ENCODE peak calls at places on chromosomes 13 and 19, in four cellular contexts. X is K562, I is Peyer's patch, R is stomach. A is an unnamed sample.
A peak's percentile ranks its signal among the peaks of the same experiment; 100 is the strongest.

GRCh38 chr19:13892885-13893284 is 13.0 kb downstream of the BRME1 start:
- DNase-seq in X (no peak), I (no peak), R (no peak), A (no peak)

GRCh38 chr13:87671824-87672603 is 843 bp downstream of the SLITRK5 start:
- DNase-seq in X (no peak), I (peak; percentile 39), R (no peak), A (no peak)

GRCh38 chr19:17098326-17098725 is 22.7 kb downstream of the MYO9B start:
- DNase-seq in X (no peak), I (no peak), R (no peak), A (no peak)

GRCh38 chr13:42279986-42280385 is 8.0 kb downstream of the AKAP11 start:
- DNase-seq in X (no peak), I (no peak), R (no peak), A (no peak)

GRCh38 chr13:80655778-80656518 is 315.0 kb upstream of the SPRY2 start:
- DNase-seq in X (no peak), I (no peak), R (no peak), A (no peak)

GRCh38 chr13:99442273-99442895 is 58.9 kb upstream of the TM9SF2 start:
- DNase-seq in X (peak; percentile 32), I (peak; percentile 84), R (peak; percentile 52), A (no peak)

GRCh38 chr19:10918359-10918758 is 10.1 kb downstream of the YIPF2 start:
- DNase-seq in X (no peak), I (no peak), R (no peak), A (no peak)

GRCh38 chr19:39416152-39416551 is 3.7 kb downstream of the PLEKHG2 start:
- DNase-seq in X (no peak), I (no peak), R (no peak), A (peak; percentile 45)

GRCh38 chr13:36795463-36795862 is 23.6 kb upstream of the RFXAP start:
- DNase-seq in X (no peak), I (no peak), R (no peak), A (no peak)

GRCh38 chr13:111654531-111654930 is 334.1 kb downstream of the TEX29 start:
- DNase-seq in X (no peak), I (no peak), R (no peak), A (no peak)

GRCh38 chr13:44870456-44870929 is 118.8 kb downstream of the NUFIP1 start:
- DNase-seq in X (no peak), I (peak; percentile 73), R (peak; percentile 95), A (no peak)

GRCh38 chr19:38647966-38648788 is 728 bp downstream of the ACTN4 start:
- DNase-seq in X (no peak), I (no peak), R (no peak), A (no peak)

GRCh38 chr13:94329754-94330551 is 149.5 kb downstream of the DCT start:
- DNase-seq in X (no peak), I (no peak), R (no peak), A (no peak)

GRCh38 chr13:90447735-90448103 is 899.8 kb upstream of the MIR17HG start:
- DNase-seq in X (no peak), I (no peak), R (no peak), A (no peak)

GRCh38 chr19:3094638-3095374 is 644 bp downstream of the GNA11 start:
- DNase-seq in X (no peak), I (no peak), R (no peak), A (peak; percentile 54)

GRCh38 chr13:114268344-114269280 is 12.8 kb upstream of the UPF3A start:
- DNase-seq in X (no peak), I (no peak), R (no peak), A (no peak)

GRCh38 chr13:73146705-73147104 is 87.9 kb downstream of the KLF5 start:
- DNase-seq in X (no peak), I (no peak), R (no peak), A (no peak)

GRCh38 chr13:20465218-20465879 is 60.3 kb downstream of the CRYL1 start:
- DNase-seq in X (no peak), I (no peak), R (no peak), A (no peak)

GRCh38 chr19:41134616-41135015 is 20.4 kb downstream of the CYP2F1 start:
- DNase-seq in X (no peak), I (no peak), R (no peak), A (no peak)

GRCh38 chr13:80273717-80274116 is 67.2 kb downstream of the SPRY2 start:
- DNase-seq in X (no peak), I (no peak), R (no peak), A (no peak)

GRCh38 chr19:48928164-48929005 is 5.1 kb upstream of the DHDH start:
- DNase-seq in X (no peak), I (no peak), R (peak; percentile 82), A (no peak)

GRCh38 chr13:52651880-52652169 is 811 bp upstream of the SUGT1 start:
- DNase-seq in X (peak; percentile 31), I (no peak), R (no peak), A (no peak)

GRCh38 chr13:52650731-52651130 is 1.9 kb upstream of the SUGT1 start:
- DNase-seq in X (peak; percentile 17), I (no peak), R (no peak), A (no peak)

GRCh38 chr13:52652170-52652979 is at the start of gene SUGT1:
- DNase-seq in X (peak; percentile 85), I (peak; percentile 99), R (peak; percentile 98), A (peak; percentile 95)

GRCh38 chr13:52646967-52647366 is 4.7 kb downstream of the HNRNPA1L2 start:
- DNase-seq in X (no peak), I (no peak), R (no peak), A (no peak)

DNA sequence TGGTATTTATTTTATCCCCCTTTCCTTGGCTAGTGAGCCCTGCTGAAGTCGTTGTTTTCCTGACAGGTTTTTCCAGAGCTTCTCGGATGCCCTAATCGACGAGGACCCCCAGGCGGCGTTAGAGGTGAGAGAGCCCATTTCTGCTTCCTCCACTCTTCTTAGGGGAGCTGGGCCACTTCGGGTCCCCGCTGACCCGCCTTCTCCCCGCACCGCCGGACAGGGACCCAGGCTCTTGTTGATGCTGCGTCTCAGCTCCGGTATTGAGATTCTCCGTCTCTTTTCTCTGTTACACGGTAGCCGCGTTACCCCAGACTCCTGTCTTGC is 306 bp downstream of the SUGT1 start:
- DNase-seq in X (peak; percentile 31), I (no peak), R (no peak), A (no peak)
- TF ChIP-seq POLR2A in X (no peak), I (no peak), R (no peak), A (no peak)

GRCh38 chr19:51660975-51661600 is 14.5 kb upstream of the SIGLEC14 start:
- DNase-seq in X (peak; percentile 77), I (peak; percentile 82), R (peak; percentile 65), A (peak; percentile 71)
- TF ChIP-seq CTCF in X (peak; percentile 88), I (peak; percentile 41), R (peak; percentile 32), A (peak; percentile 32)

DNA sequence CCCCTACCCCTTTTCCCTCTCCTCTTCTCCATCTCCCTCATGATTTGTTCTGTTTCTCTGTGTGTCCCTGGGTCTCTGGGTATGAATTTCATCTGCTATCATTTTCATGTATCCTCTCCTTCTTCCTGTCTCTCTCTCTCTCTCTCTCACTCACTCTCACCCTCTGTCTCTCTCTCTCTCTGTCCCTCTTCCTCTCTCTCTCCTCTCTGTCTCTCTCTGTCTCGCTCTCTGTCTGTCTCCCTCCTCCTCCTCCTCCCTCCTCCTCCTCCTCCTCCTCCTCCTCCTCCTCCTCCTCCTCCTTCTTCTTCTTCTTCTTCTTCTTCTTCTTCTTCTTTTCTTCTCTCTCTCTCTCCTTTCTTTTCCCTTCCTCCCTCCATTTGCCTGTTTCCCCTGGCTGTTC is 3.3 kb upstream of the CACNG7 start:
- DNase-seq in X (no peak), I (no peak), R (no peak), A (no peak)
- H3K27me3 ChIP-seq in X (peaks cover 39% of the 10 kb centered on the region), I (no peaks in the 10 kb centered on the region), R (peaks cover 54% of the 10 kb centered on the region), A (peaks cover 3% of the 10 kb centered on the region)

GRCh38 chr19:47348819-47349795 is at the start of gene DHX34:
- DNase-seq in X (peak; percentile 100), I (peak; percentile 100), R (peak; percentile 99), A (peak; percentile 99)
- TF ChIP-seq POLR2A in X (peak; percentile 92), I (peak; percentile 50), R (no peak), A (peak; percentile 67)

A was measured in ovary.